ENCODE peak calls at places on chromosomes 2 and 18, in six cellular contexts. O is stimulated activated naive B cell treated with anti-CD40 and anti-IgM and Interleukin-4, amounts not matched to agents 10 μg/mL and 1 μg/mL and 100 μg/mL, for 72 hours; S is type B pancreatic cell; R is COLO829; Y is NCI-H1105 treated with DMSO at 0.1 percent for 48 hours; C is right cardiac atrium. D is an unnamed sample.

GRCh38 chr2:181679544-181679979 is 755 bp downstream of the NEUROD1 start:
- DNase-seq in S (no peak), O (no peak), R (no peak), C (no peak), Y (no peak), D (no peak)

GRCh38 chr2:102256281-102256680 is 55.1 kb upstream of the IL1RL1 start:
- DNase-seq in Y (peak; percentile 42), O (no peak), C (no peak), S (no peak), R (peak; percentile 17), D (no peak)

GRCh38 chr2:118232391-118233255 is 144.4 kb downstream of the INSIG2 start:
- DNase-seq in C (no peak), S (no peak), O (no peak), Y (no peak), R (peak; percentile 29), D (no peak)

GRCh38 chr2:158718851-158719250 is 76.3 kb upstream of the DAPL1 start:
- DNase-seq in Y (no peak), O (no peak), S (no peak), C (no peak), R (no peak), D (no peak)

GRCh38 chr18:74896390-74896991 is 298.8 kb downstream of the ZNF407 start:
- DNase-seq in Y (peak; percentile 58), O (no peak), R (no peak), C (peak; percentile 52), S (no peak), D (no peak)

GRCh38 chr2:7736646-7737305 is 819.6 kb downstream of the RNF144A start:
- DNase-seq in O (no peak), S (no peak), R (no peak), Y (peak; percentile 15), C (no peak), D (no peak)

GRCh38 chr2:55391615-55392242 is 27.9 kb downstream of the CCDC88A start:
- DNase-seq in O (no peak), C (no peak), S (no peak), Y (no peak), R (no peak), D (no peak)

GRCh38 chr2:134146620-134147019 is 107.3 kb upstream of the MGAT5 start:
- DNase-seq in R (no peak), Y (no peak), C (no peak), O (no peak), S (no peak), D (no peak)

GRCh38 chr2:8649718-8650117 is 32.1 kb upstream of the ID2 start:
- DNase-seq in O (no peak), Y (no peak), C (no peak), R (no peak), S (no peak), D (no peak)

GRCh38 chr2:46163804-46164569 is 133.2 kb upstream of the EPAS1 start:
- DNase-seq in O (no peak), R (no peak), C (no peak), S (no peak), Y (no peak), D (no peak)

GRCh38 chr2:150863691-150864090 is 376.2 kb upstream of the RND3 start:
- DNase-seq in O (no peak), Y (no peak), R (no peak), S (no peak), C (no peak), D (no peak)

GRCh38 chr2:46273919-46274318 is 23.3 kb upstream of the EPAS1 start:
- DNase-seq in S (no peak), R (no peak), C (no peak), O (no peak), Y (no peak), D (no peak)

GRCh38 chr18:54387631-54388030 is 29.9 kb downstream of the C18orf54 start:
- DNase-seq in Y (no peak), O (no peak), S (no peak), C (no peak), R (no peak), D (no peak)

GRCh38 chr18:23069481-23069880 is 65.8 kb upstream of the CABLES1 start:
- DNase-seq in O (no peak), R (no peak), S (no peak), C (no peak), Y (no peak), D (no peak)

GRCh38 chr2:15980605-15981098 is 40.3 kb downstream of the MYCN start:
- DNase-seq in C (no peak), Y (no peak), R (no peak), O (no peak), S (no peak), D (no peak)

GRCh38 chr2:171505374-171505773 is 16.9 kb upstream of the CYBRD1 start:
- DNase-seq in O (no peak), S (no peak), Y (no peak), R (peak; percentile 66), C (no peak), D (no peak)

GRCh38 chr2:158060862-158061435 is 40.7 kb upstream of the UPP2 start:
- DNase-seq in O (no peak), S (no peak), C (no peak), Y (no peak), R (peak; percentile 52), D (no peak)

GRCh38 chr2:10185046-10185445 is 62.5 kb downstream of the RRM2 start:
- DNase-seq in O (no peak), R (no peak), S (no peak), C (no peak), Y (no peak), D (no peak)

GRCh38 chr2:158045362-158045761 is 56.3 kb upstream of the UPP2 start:
- DNase-seq in Y (no peak), S (no peak), R (no peak), O (no peak), C (no peak), D (no peak)